ENCODE peak calls at places on chromosomes 1 and 21, in five cellular contexts. U is fibroblast of lung, H is tibial nerve, V is heart right ventricle, Z is GM12864. N is an unnamed sample.

GRCh38 chr1:206570529-206570928 is 41.7 kb downstream of the EIF2D start:
- DNase-seq in U (peak; percentile 27), H (no peak), V (no peak), Z (no peak), N (no peak)

GRCh38 chr1:109396971-109397370 is 747 bp downstream of the SORT1 start:
- DNase-seq in U (no peak), H (no peak), V (no peak), Z (no peak), N (no peak)

GRCh38 chr1:23616292-23616822 is 57.1 kb upstream of the ID3 start:
- DNase-seq in U (no peak), H (no peak), V (no peak), Z (no peak), N (no peak)

GRCh38 chr21:15138475-15138874 is 73.7 kb upstream of the NRIP1 start:
- DNase-seq in U (no peak), H (no peak), V (no peak), Z (no peak), N (no peak)

GRCh38 chr1:61742620-61743431 is 546 bp downstream of the PATJ start:
- DNase-seq in U (peak; percentile 56), H (peak; percentile 25), V (peak; percentile 62), Z (no peak), N (peak; percentile 28)

GRCh38 chr1:205969229-205969628 is 26.0 kb upstream of the SLC26A9 start:
- DNase-seq in U (no peak), H (no peak), V (no peak), Z (no peak), N (no peak)

GRCh38 chr21:45629046-45629981 is 14.2 kb upstream of the PCBP3 start:
- DNase-seq in U (no peak), H (no peak), V (no peak), Z (no peak), N (no peak)

GRCh38 chr1:29640428-29640785 is 404.1 kb downstream of the PTPRU start:
- DNase-seq in U (no peak), H (no peak), V (no peak), Z (no peak), N (no peak)

GRCh38 chr1:110962892-110963665 is 643 bp downstream of the LRIF1 start:
- DNase-seq in U (peak; percentile 83), H (peak; percentile 43), V (peak; percentile 48), Z (peak; percentile 76), N (peak; percentile 91)
- TF ChIP-seq CTCF in U (no peak), H (no peak), V (no peak), Z (no peak), N (peak; percentile 21)

DNA sequence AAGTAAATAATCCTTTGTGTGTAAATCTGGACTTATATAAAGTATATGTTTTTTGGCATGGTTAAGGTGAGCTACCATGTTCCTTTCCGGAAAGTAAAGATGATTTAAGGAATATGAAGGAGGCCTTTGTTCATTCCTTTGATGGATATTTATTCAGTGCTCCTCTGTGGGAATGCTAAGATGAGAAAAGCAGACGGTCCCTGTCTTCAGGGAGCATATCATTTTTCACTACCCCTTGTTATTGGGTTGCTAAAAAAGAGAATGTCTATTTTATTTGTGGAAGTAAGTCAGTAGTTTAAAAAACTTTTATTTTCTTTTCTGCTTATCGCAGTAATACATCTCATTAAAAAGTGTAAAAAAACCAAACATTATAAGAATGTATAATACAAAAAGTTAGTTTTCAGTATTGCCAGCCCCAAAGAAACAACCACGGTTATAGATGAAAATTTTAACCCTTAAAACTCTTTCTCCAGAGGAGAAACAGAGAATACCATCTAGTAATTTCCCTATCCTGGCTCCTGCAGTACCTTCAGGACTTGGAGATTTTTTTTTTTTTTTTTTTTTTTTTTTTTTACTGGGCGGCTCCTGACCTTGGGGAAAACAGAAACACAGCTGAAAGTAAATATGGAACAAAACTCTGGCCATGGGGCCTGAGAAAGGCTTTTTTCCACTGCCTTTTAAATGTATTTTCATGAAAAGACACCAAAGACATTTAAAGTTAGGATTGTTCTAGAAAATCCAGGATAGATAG is 35.3 kb upstream of the CNN3 start:
- DNase-seq in U (no peak), H (no peak), V (no peak), Z (no peak), N (peak; percentile 29)
- H3K4me3 ChIP-seq in U (peak overlapping the region; percentile 47), H (peak overlapping the region; percentile 44), V (peak overlapping the region; percentile 50), Z (peak overlapping the region; percentile 41), N (peak overlapping the region; percentile 38)

GRCh38 chr1:213983589-213984386 is 4.0 kb upstream of the PROX1 start:
- DNase-seq in U (no peak), H (no peak), V (no peak), Z (no peak), N (no peak)

GRCh38 chr1:213980906-213981305 is 6.9 kb upstream of the PROX1 start:
- DNase-seq in U (no peak), H (no peak), V (no peak), Z (no peak), N (no peak)

GRCh38 chr1:213982515-213982813 is 5.3 kb upstream of the PROX1 start:
- DNase-seq in U (no peak), H (no peak), V (no peak), Z (no peak), N (no peak)

GRCh38 chr1:213984387-213985180 is 3.2 kb upstream of the PROX1 start:
- DNase-seq in U (no peak), H (no peak), V (no peak), Z (no peak), N (no peak)

GRCh38 chr1:213982814-213983588 is 4.8 kb upstream of the PROX1 start:
- DNase-seq in U (peak; percentile 13), H (no peak), V (peak; percentile 46), Z (no peak), N (no peak)
- TF ChIP-seq CTCF in U (no peak), H (no peak), V (no peak), Z (no peak), N (no peak)

DNA sequence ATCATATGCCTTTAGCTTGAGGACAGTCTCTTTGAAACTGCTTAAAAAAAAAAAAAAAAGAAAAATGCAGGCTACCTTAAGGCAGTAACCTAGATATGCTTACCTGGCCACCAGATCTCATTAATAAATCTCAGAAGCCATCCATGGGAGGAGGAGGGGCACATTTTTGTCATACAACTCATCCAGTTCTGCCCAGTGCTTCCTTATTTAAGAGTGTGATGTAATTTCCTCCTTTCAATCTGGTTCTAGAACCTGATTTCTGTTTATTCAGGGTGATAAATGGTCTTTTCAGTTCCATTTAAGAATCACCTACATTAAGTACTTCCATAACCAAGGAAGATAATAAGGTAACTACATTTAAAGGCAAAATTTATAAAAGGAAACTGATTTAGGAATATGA is 6.1 kb downstream of the ERRFI1 start:
- DNase-seq in U (peak; percentile 81), H (no peak), V (no peak), Z (no peak), N (peak; percentile 51)
- H3K4me3 ChIP-seq in U (no peak overlapping the region), H (no peak overlapping the region), V (no peak overlapping the region), Z (no peak overlapping the region), N (peak overlapping the region; percentile 40)

GRCh38 chr1:111419037-111419436 is 8.5 kb downstream of the OVGP1 start:
- DNase-seq in U (no peak), H (no peak), V (no peak), Z (no peak), N (no peak)

GRCh38 chr1:111417755-111418154 is 9.8 kb downstream of the OVGP1 start:
- DNase-seq in U (no peak), H (no peak), V (no peak), Z (no peak), N (peak; percentile 90)

GRCh38 chr1:111420377-111420776 is 7.2 kb downstream of the OVGP1 start:
- DNase-seq in U (no peak), H (no peak), V (no peak), Z (no peak), N (no peak)

GRCh38 chr1:111424281-111424680 is 3.3 kb downstream of the OVGP1 start:
- DNase-seq in U (no peak), H (no peak), V (no peak), Z (no peak), N (no peak)

DNA sequence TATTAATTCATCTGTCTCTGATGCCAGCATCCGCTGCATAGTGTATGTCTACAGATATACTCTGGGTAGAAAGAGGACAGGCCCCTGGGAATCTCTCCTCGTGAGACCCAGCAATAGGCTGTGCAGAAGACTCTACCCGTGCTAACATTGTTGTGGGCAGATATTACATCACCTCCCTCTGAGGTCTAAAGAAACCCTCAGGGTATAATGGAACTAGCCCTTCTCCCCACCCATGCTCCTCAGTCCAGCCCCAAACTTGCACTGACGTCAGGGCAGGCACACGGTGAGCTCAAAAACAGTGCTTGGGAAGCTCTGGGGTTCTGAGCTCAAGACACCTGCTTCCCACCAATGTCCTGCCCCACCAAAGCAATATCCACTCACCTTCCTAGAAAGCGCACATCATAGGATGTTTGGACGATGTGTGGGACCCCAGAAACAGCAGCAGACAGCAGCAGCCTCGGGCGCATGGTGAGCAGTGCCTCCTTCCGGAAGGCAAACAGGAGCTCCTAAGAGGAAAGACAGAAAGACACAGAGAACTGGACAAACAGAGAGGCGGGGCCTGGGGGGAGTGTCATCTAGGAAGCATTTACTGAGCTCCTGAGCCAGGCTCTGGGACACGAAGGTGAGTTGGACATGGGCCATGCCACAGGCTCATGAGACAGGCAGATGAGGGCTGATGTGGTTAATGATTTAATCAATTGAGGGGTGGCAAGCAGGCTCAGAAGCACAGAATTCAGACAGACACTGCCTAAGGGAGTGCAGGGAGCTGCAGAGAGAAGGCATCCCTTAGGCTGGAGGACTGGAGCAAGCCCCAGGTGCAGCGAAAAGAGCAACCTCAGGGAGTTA is 4.8 kb downstream of the OVGP1 start:
- DNase-seq in U (no peak), H (no peak), V (no peak), Z (no peak), N (no peak)
- TF ChIP-seq CTCF in U (no peak), H (no peak), V (no peak), Z (no peak), N (no peak)

DNA sequence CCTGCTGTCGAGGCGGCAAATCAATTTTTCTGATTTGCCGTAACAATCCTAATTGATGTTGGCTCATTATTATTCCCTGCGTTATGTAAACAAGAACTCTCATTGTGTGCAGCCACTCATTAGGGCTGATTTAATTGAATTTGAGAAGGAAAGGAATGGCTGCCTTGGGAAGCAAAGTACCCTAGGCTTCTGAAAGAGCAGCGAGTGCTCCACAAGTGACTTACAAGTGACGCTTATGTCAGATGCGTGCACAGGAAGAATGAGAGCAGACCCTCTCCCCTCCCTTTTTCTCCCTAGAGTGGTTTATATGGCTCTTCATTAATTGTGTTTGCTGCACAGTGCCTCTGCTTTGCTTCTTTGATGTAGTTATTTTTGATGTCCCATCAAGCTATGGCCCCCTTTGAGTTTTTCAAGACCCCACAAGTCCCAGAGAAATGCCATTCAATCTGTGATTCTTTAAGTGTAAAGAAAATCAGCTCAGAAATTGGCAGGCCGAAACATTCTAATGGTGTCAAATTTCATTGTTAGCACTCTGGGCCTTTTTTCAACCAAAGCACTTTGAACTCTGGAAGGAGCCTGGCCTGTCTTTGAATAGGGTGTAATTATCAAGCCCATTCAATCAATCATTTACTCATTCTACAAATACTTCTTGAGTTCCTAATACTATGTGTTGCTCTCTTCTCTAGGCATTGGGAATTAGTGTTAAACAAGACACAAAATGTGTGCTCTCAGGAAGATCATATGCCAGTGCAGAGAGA is 86.8 kb upstream of the VAV3 start:
- DNase-seq in U (no peak), H (no peak), V (no peak), Z (no peak), N (no peak)
- H3K4me3 ChIP-seq in U (no peak overlapping the region), H (no peak overlapping the region), V (no peak overlapping the region), Z (no peak overlapping the region), N (no peak overlapping the region)

N was measured in fibroblast of villous mesenchyme.